ENCODE peak calls at places on chromosomes 3 and 15, in four cellular contexts. Q is A549, F is adrenal gland, I is epithelial cell of esophagus. T is an unnamed sample.

GRCh38 chr3:179958143-179958542 is 78.6 kb downstream of the PEX5L start:
- DNase-seq in Q (no peak), F (no peak), I (no peak), T (no peak)

GRCh38 chr3:10217359-10217758 is 30.9 kb upstream of the TATDN2 start:
- DNase-seq in Q (no peak), F (no peak), I (no peak), T (no peak)

GRCh38 chr15:98671060-98672008 is 23.0 kb downstream of the IGF1R start:
- DNase-seq in Q (no peak), F (no peak), I (peak), T (no peak)

GRCh38 chr15:58742424-58743160 is 6.9 kb downstream of the ADAM10 start:
- DNase-seq in Q (no peak), F (no peak), I (no peak), T (no peak)

GRCh38 chr3:187185759-187186158 is 11.5 kb upstream of the RTP1 start:
- DNase-seq in Q (no peak), F (no peak), I (no peak), T (no peak)

GRCh38 chr3:148254402-148254801 is 443.3 kb upstream of the AGTR1 start:
- DNase-seq in Q (no peak), F (no peak), I (no peak), T (no peak)

GRCh38 chr3:40355410-40355809 is 31.6 kb upstream of the ENTPD3 start:
- DNase-seq in Q (no peak), F (no peak), I (no peak), T (no peak)

GRCh38 chr3:113273604-113274003 is 62.2 kb downstream of the BOC start:
- DNase-seq in Q (no peak), F (no peak), I (no peak), T (no peak)

GRCh38 chr15:35622641-35623340 is 76.8 kb upstream of the DPH6 start:
- DNase-seq in Q (no peak), F (no peak), I (peak), T (no peak)

GRCh38 chr3:107938128-107938527 is 152.7 kb downstream of the CD47 start:
- DNase-seq in Q (no peak), F (no peak), I (peak), T (no peak)

GRCh38 chr3:78360849-78361248 is 1321.0 kb downstream of the ROBO2 start:
- DNase-seq in Q (no peak), F (no peak), I (no peak), T (no peak)

GRCh38 chr15:88785217-88785616 is 18.0 kb upstream of the ACAN start:
- DNase-seq in Q (no peak), F (no peak), I (no peak), T (no peak)

GRCh38 chr3:47421741-47422649 is 41.2 kb downstream of the PTPN23 start:
- DNase-seq in Q (peak), F (peak), I (peak), T (no peak)
- TF ChIP-seq CTCF in Q (peak), F (peak), I (peak), T (peak)

GRCh38 chr15:84988909-84989644 is 7.4 kb downstream of the PDE8A start:
- DNase-seq in Q (no peak), F (no peak), I (peak), T (no peak)

GRCh38 chr15:84992157-84992940 is 10.7 kb downstream of the PDE8A start:
- DNase-seq in Q (peak), F (no peak), I (peak), T (no peak)

GRCh38 chr15:84991313-84991712 is 9.7 kb downstream of the PDE8A start:
- DNase-seq in Q (no peak), F (no peak), I (no peak), T (no peak)

GRCh38 chr15:84985158-84985557 is 3.5 kb downstream of the PDE8A start:
- DNase-seq in Q (no peak), F (no peak), I (no peak), T (no peak)

GRCh38 chr15:84987949-84988624 is 6.4 kb downstream of the PDE8A start:
- DNase-seq in Q (no peak), F (no peak), I (no peak), T (no peak)
- H3K4me3 ChIP-seq in Q (no peak), F (no peak), I (no peak), T (no peak)

DNA sequence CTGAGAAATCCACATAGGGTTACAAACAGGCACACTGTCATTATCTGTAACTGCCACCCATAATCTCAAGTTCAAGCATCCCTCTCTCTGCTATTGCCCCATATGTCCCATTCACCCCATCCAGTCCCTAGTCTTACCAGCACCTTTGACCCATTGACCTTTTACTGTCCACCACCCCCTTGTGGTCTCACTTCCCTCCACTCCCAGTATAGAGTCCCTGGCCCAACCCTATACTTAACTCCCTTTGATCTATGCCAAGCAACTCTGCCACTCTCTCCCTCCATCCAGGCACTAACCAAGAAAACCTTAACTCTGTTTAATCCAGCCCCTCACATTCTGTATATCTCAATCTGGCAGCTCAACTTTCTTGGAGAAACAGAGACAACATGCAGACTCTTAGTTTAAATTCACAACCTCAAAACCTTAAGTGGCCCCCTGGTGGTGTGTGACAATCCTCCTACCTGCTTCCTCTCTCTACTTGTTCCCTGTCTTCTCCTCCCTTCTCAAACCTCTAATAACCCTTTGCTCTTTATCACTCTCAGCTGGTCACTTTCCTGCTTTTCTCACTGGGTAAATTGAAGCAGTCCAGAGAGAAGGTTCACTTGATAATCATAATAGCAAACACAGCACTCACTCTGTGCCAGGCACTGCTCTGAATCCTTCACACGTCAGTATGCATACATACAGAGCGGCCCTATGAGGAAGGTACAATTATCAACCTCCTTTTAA is 162.7 kb downstream of the STT3B start:
- DNase-seq in Q (no peak), F (no peak), I (peak), T (no peak)
- TF ChIP-seq CTCF in Q (peak), F (no peak), I (no peak), T (peak)

GRCh38 chr3:12810963-12811362 is 14.5 kb downstream of the CAND2 start:
- DNase-seq in Q (no peak), F (no peak), I (no peak), T (no peak)
- H3K4me3 ChIP-seq in Q (no peak), F (no peak), I (no peak), T (no peak)

GRCh38 chr3:55549172-55549571 is 62.1 kb upstream of the WNT5A start:
- DNase-seq in Q (no peak), F (no peak), I (no peak), T (peak)
- TF ChIP-seq CTCF in Q (no peak), F (no peak), I (no peak), T (peak)

GRCh38 chr3:120418446-120418845 is 32.3 kb downstream of the FSTL1 start:
- DNase-seq in Q (no peak), F (no peak), I (peak), T (no peak)

GRCh38 chr3:120415756-120416155 is 35.0 kb downstream of the FSTL1 start:
- DNase-seq in Q (no peak), F (no peak), I (no peak), T (no peak)

GRCh38 chr3:120417272-120417911 is 33.4 kb downstream of the FSTL1 start:
- DNase-seq in Q (peak), F (peak), I (peak), T (peak)

GRCh38 chr3:120418866-120419490 is 31.8 kb downstream of the FSTL1 start:
- DNase-seq in Q (peak), F (peak), I (peak), T (no peak)

GRCh38 chr3:120416868-120417267 is 33.9 kb downstream of the FSTL1 start:
- DNase-seq in Q (no peak), F (peak), I (no peak), T (no peak)
- H3K4me3 ChIP-seq in Q (no peak), F (no peak), I (peak), T (no peak)